ENCODE peak calls at places on chromosomes 13 and 19, in eight cellular contexts. P is head of caudate nucleus; F is effector CD4-positive, alpha-beta T cell; H is body of pancreas; N is retina; T is thyroid gland; O is activated T-helper 2 cell treated with anti-CD3 and anti-CD28 coated beads, Interferon-gamma antibody, Interleukin-2, Interleukin-4, amounts not matched to agents 10 μg/mL and 5 μg/mL and 100 μg/mL, durations not matched to agents 14 hours and 24 hours and 36 hours; A is T-cell. Q is an unnamed sample.

GRCh38 chr13:99313941-99314340 is 6.7 kb upstream of the GPR183 start:
- DNase-seq in H (no peak), F (no peak), T (no peak), A (no peak), N (no peak), P (no peak), O (no peak), Q (no peak)

GRCh38 chr19:14167013-14167593 is 30.7 kb upstream of the ASF1B start:
- DNase-seq in H (no peak), O (no peak), N (no peak), P (no peak), T (no peak), A (no peak), F (no peak), Q (no peak)

GRCh38 chr19:32692727-32693061 is 1.1 kb downstream of the NUDT19 start:
- DNase-seq in O (no peak), T (no peak), A (no peak), N (no peak), P (no peak), H (no peak), F (no peak), Q (no peak)

GRCh38 chr13:43307921-43308433 is 284.6 kb downstream of the DNAJC15 start:
- DNase-seq in F (no peak), O (no peak), H (peak; percentile 85), A (no peak), P (peak; percentile 67), N (peak; percentile 54), T (peak; percentile 89), Q (peak; percentile 56)

GRCh38 chr19:31348416-31349159 is 648 bp downstream of the TSHZ3 start:
- DNase-seq in H (no peak), T (peak; percentile 56), F (no peak), O (no peak), A (no peak), P (no peak), N (peak; percentile 82), Q (no peak)

GRCh38 chr19:54030895-54031586 is 32.7 kb downstream of the VSTM1 start:
- DNase-seq in A (no peak), F (no peak), O (no peak), H (no peak), P (no peak), N (no peak), T (no peak), Q (no peak)

GRCh38 chr19:42555801-42556200 is 27.5 kb upstream of the CEACAM1 start:
- DNase-seq in P (peak; percentile 12), T (no peak), A (no peak), F (no peak), O (no peak), H (no peak), N (no peak), Q (peak; percentile 54)

GRCh38 chr19:18765224-18765623 is 25.9 kb downstream of the COMP start:
- DNase-seq in A (no peak), H (no peak), P (no peak), T (no peak), N (no peak), F (no peak), O (no peak), Q (no peak)

GRCh38 chr13:85497652-85498051 is 301.6 kb downstream of the SLITRK6 start:
- DNase-seq in P (no peak), N (no peak), O (no peak), T (no peak), H (no peak), A (no peak), F (no peak), Q (no peak)

GRCh38 chr19:40605201-40605971 is 4.2 kb downstream of the LTBP4 start:
- DNase-seq in N (peak; percentile 75), H (peak; percentile 88), T (peak; percentile 87), O (peak; percentile 86), F (peak; percentile 73), A (peak; percentile 70), P (no peak), Q (no peak)

GRCh38 chr19:10603873-10604459 is 16.9 kb upstream of the AP1M2 start:
- DNase-seq in O (peak; percentile 19), F (peak; percentile 24), P (no peak), T (no peak), N (no peak), A (peak; percentile 56), H (peak; percentile 43), Q (peak; percentile 35)

GRCh38 chr19:16078311-16078758 is 2.0 kb downstream of the TPM4 start:
- DNase-seq in T (no peak), H (no peak), A (no peak), P (no peak), F (no peak), N (peak; percentile 35), O (no peak), Q (no peak)

GRCh38 chr19:43798546-43799409 is 3.5 kb downstream of the LYPD5 start:
- DNase-seq in P (peak; percentile 61), N (peak; percentile 37), T (peak; percentile 58), F (peak; percentile 30), O (no peak), A (no peak), H (peak; percentile 47), Q (no peak)

GRCh38 chr13:52926971-52927370 is 78.5 kb upstream of the PCDH8 start:
- DNase-seq in O (no peak), T (no peak), A (no peak), F (no peak), N (no peak), P (no peak), H (no peak), Q (no peak)

GRCh38 chr19:29483944-29484581 is 41.7 kb upstream of the VSTM2B start:
- DNase-seq in O (no peak), P (peak; percentile 0), H (no peak), N (no peak), A (no peak), F (no peak), T (no peak), Q (no peak)

GRCh38 chr19:27393591-27393990 is 1819.4 kb downstream of the UQCRFS1 start:
- DNase-seq in F (no peak), N (no peak), H (no peak), P (no peak), O (no peak), T (no peak), A (no peak), Q (no peak)

GRCh38 chr13:103539265-103539664 is 473.0 kb upstream of the SLC10A2 start:
- DNase-seq in O (no peak), T (peak; percentile 4), P (peak; percentile 11), A (no peak), N (peak; percentile 86), H (no peak), F (no peak), Q (peak; percentile 24)

GRCh38 chr13:32443111-32443510 is 15.2 kb upstream of the N4BP2L1 start:
- DNase-seq in T (no peak), F (peak; percentile 32), N (no peak), A (peak; percentile 12), H (peak; percentile 41), P (no peak), O (no peak), Q (peak; percentile 62)

GRCh38 chr13:113724780-113725315 is 34.2 kb upstream of the TMEM255B start:
- DNase-seq in H (peak; percentile 79), O (peak; percentile 82), T (peak; percentile 82), N (peak; percentile 94), A (peak; percentile 75), F (peak; percentile 86), P (peak; percentile 74), Q (peak; percentile 79)

GRCh38 chr19:55553217-55554182 is 8.2 kb upstream of the SBK3 start:
- DNase-seq in H (no peak), A (no peak), P (no peak), N (no peak), O (no peak), T (no peak), F (no peak), Q (no peak)